ENCODE peak calls at places on chromosome 10, in seven cellular contexts. K, O, M, S, R, P and U are unnamed samples.

GRCh38 chr10:118698421-118698820 is 56.3 kb downstream of the CACUL1 start:
- DNase-seq in K (peak; percentile 72), O (no peak), M (peak; percentile 82), S (peak; percentile 80), R (no peak), P (peak; percentile 33), U (no peak)

GRCh38 chr10:110671788-110672579 is 27.8 kb downstream of the RBM20 start:
- DNase-seq in K (peak; percentile 59), O (peak; percentile 27), M (peak; percentile 72), S (peak; percentile 38), R (peak; percentile 31), P (peak; percentile 74), U (peak; percentile 7)

GRCh38 chr10:43803816-43804215 is 155.1 kb upstream of the ZNF32 start:
- DNase-seq in K (no peak), O (no peak), M (no peak), S (no peak), R (no peak), P (no peak), U (no peak)

GRCh38 chr10:106540606-106541005 is 623.9 kb downstream of the SORCS1 start:
- DNase-seq in K (no peak), O (no peak), M (no peak), S (no peak), R (no peak), P (no peak), U (no peak)

GRCh38 chr10:110300486-110300986 is 4.2 kb downstream of the SMNDC1 start:
- DNase-seq in K (no peak), O (no peak), M (no peak), S (no peak), R (no peak), P (no peak), U (no peak)

GRCh38 chr10:123026266-123026665 is 17.5 kb downstream of the ACADSB start:
- DNase-seq in K (no peak), O (no peak), M (no peak), S (no peak), R (no peak), P (no peak), U (no peak)

GRCh38 chr10:25604591-25604990 is 329.4 kb upstream of the MYO3A start:
- DNase-seq in K (no peak), O (no peak), M (no peak), S (no peak), R (no peak), P (no peak), U (no peak)

GRCh38 chr10:69505636-69506318 is 54.5 kb downstream of the TSPAN15 start:
- DNase-seq in K (no peak), O (no peak), M (no peak), S (no peak), R (no peak), P (no peak), U (no peak)

GRCh38 chr10:78450807-78451485 is 417.3 kb downstream of the RPS24 start:
- DNase-seq in K (no peak), O (peak; percentile 14), M (no peak), S (no peak), R (no peak), P (no peak), U (peak; percentile 6)

GRCh38 chr10:88794731-88795130 is 7.8 kb upstream of the LIPM start:
- DNase-seq in K (no peak), O (no peak), M (no peak), S (no peak), R (no peak), P (no peak), U (no peak)

GRCh38 chr10:3761916-3762708 is 22.9 kb downstream of the KLF6 start:
- DNase-seq in K (no peak), O (no peak), M (no peak), S (no peak), R (no peak), P (no peak), U (no peak)

GRCh38 chr10:110409926-110410325 is 87.8 kb upstream of the DUSP5 start:
- DNase-seq in K (no peak), O (no peak), M (no peak), S (no peak), R (no peak), P (no peak), U (no peak)

GRCh38 chr10:8402469-8403074 is 348.1 kb downstream of the GATA3 start:
- DNase-seq in K (no peak), O (no peak), M (peak; percentile 45), S (peak; percentile 14), R (no peak), P (no peak), U (no peak)

GRCh38 chr10:118045842-118046490 is 775 bp downstream of the RAB11FIP2 start:
- DNase-seq in K (peak; percentile 6), O (peak; percentile 31), M (peak; percentile 34), S (no peak), R (peak; percentile 9), P (peak; percentile 7), U (no peak)